ENCODE peak calls at places on chromosomes 3 and 15, in five cellular contexts. H is K562, P is HepG2, F is fibroblast of lung, Y is HCT116. X is an unnamed sample.

GRCh38 chr3:124119056-124119721 is 127.3 kb upstream of the ROPN1 start:
- DNase-seq in P (no peak), Y (no peak), F (peak), H (no peak), X (no peak)

GRCh38 chr3:115790759-115791158 is 167.4 kb downstream of the GAP43 start:
- DNase-seq in F (peak), Y (peak), P (peak), H (peak), X (no peak)

GRCh38 chr3:50189274-50189673 is 2.1 kb upstream of the GNAT1 start:
- DNase-seq in H (peak), Y (peak), P (peak), F (peak), X (peak)

GRCh38 chr15:58677426-58677825 is 72.1 kb downstream of the ADAM10 start:
- DNase-seq in H (no peak), Y (no peak), P (no peak), F (no peak), X (no peak)

GRCh38 chr3:187750513-187751123 is 5.3 kb upstream of the BCL6 start:
- DNase-seq in P (peak), Y (no peak), H (no peak), F (peak), X (peak)

GRCh38 chr3:15539066-15539465 is 17.6 kb upstream of the COLQ start:
- DNase-seq in F (no peak), H (no peak), Y (no peak), P (no peak), X (no peak)

GRCh38 chr3:194659778-194660177 is 12.2 kb downstream of the LSG1 start:
- DNase-seq in Y (no peak), P (no peak), H (no peak), F (no peak), X (no peak)

GRCh38 chr15:71049706-71050422 is 65.4 kb upstream of the THSD4 start:
- DNase-seq in Y (no peak), F (peak), P (no peak), H (no peak), X (no peak)

GRCh38 chr3:120894285-120894684 is 13.7 kb upstream of the STXBP5L start:
- DNase-seq in Y (peak), P (no peak), F (peak), H (no peak), X (peak)

GRCh38 chr3:18445421-18446066 is 20.4 kb upstream of the SATB1 start:
- DNase-seq in F (no peak), H (no peak), Y (no peak), P (no peak), X (peak)

GRCh38 chr3:172173316-172174271 is 134.2 kb downstream of the FNDC3B start:
- DNase-seq in Y (no peak), F (no peak), H (no peak), P (no peak), X (no peak)

GRCh38 chr3:99783009-99783573 is 34.6 kb upstream of the CMSS1 start:
- DNase-seq in Y (no peak), F (peak), P (no peak), H (no peak), X (no peak)

GRCh38 chr15:90617171-90617570 is 87.4 kb downstream of the CRTC3 start:
- DNase-seq in F (peak), H (no peak), P (no peak), Y (no peak), X (no peak)

DNA sequence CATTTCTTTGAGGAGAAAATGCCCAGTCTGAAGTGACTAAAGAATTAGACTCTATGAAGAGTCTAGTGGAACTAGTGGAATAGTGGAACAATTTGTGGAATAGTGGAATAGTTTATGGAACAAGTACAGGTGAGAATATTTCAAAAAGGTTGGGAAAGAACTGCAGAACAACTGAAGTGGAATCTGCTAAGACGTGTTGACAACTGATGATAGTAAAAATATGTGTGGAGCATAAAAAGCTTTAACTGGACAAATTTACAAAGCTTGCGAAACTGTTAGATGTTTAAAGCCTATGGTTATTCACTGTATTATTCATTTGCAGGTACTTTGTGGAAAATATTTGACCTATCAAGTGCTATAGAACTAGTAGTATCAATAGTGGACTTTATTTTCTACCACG is 164.5 kb downstream of the ADAMTS9 start:
- DNase-seq in H (no peak), Y (no peak), F (no peak), P (no peak), X (no peak)
- H3K27ac ChIP-seq in H (no peak), Y (no peak), F (no peak), P (no peak), X (no peak)

GRCh38 chr3:128078875-128079274 is 26.6 kb downstream of the SEC61A1 start:
- DNase-seq in H (no peak), F (no peak), P (no peak), Y (no peak), X (no peak)
- H3K9ac ChIP-seq in H (peak), F (no peak), P (no peak), Y (no peak), X (no peak)

DNA sequence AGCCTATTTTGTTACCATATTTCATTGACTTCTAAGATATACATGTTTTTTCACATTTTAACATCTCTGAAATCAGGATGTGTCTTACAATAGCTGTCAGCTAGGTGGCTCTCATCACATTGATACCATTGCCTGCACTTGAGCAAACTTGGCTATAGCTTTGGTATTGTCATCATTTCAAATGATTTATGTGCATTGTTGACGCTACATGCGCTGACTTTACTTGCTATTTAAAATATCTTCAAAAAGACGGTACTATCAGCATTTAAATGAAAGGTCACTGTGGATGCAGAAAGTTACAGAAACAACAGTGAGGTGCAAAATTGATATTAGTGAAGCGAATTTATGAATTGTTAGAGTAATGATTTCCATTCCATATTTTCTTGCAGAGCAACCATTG is 54.0 kb upstream of the ABHD2 start:
- DNase-seq in Y (peak), H (no peak), P (peak), F (peak), X (no peak)
- TF ChIP-seq CTCF in Y (peak), H (peak), P (peak), F (peak), X (no peak)

GRCh38 chr3:24387000-24387399 is 107.7 kb downstream of the THRB start:
- DNase-seq in H (no peak), P (no peak), Y (no peak), F (peak), X (no peak)
- H3K27ac ChIP-seq in H (no peak), P (no peak), Y (no peak), F (no peak), X (no peak)

GRCh38 chr3:151034303-151034702 is 51.2 kb upstream of the MED12L start:
- DNase-seq in H (no peak), F (no peak), Y (no peak), P (no peak), X (no peak)
- H3K9ac ChIP-seq in H (no peak), F (no peak), Y (no peak), P (no peak), X (no peak)

GRCh38 chr3:62183087-62183486 is 190.3 kb downstream of the FEZF2 start:
- DNase-seq in P (no peak), F (no peak), Y (no peak), H (no peak), X (no peak)

GRCh38 chr3:62188547-62189375 is 184.6 kb downstream of the FEZF2 start:
- DNase-seq in F (peak), P (peak), Y (peak), H (peak), X (peak)

GRCh38 chr3:62184559-62184958 is 188.8 kb downstream of the FEZF2 start:
- DNase-seq in H (no peak), P (peak), F (no peak), Y (no peak), X (no peak)

GRCh38 chr3:62189376-62189698 is 184.0 kb downstream of the FEZF2 start:
- DNase-seq in H (no peak), F (no peak), Y (no peak), P (no peak), X (no peak)

DNA sequence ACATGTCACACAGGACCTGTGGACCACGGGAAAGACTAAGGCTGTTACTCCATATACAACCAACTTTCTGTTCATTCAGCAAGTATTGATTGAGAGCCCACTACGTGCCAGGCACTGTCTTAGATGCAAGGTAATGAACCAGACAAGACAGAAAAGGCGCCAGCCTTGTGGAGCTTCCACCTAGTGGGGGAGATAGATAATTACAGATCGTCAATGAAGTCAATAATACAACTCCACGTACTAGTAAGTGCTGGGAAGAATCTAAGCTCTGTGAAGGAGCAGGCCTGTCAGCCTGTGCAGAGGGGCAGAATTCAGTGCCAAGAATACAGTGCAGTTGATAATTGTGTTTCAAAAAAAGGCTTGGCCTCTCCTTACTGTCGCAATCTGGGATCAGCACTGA is 186.4 kb downstream of the FEZF2 start:
- DNase-seq in H (peak), Y (peak), P (peak), F (no peak), X (no peak)
- TF ChIP-seq CTCF in H (peak), Y (peak), P (peak), F (peak), X (peak)

DNA sequence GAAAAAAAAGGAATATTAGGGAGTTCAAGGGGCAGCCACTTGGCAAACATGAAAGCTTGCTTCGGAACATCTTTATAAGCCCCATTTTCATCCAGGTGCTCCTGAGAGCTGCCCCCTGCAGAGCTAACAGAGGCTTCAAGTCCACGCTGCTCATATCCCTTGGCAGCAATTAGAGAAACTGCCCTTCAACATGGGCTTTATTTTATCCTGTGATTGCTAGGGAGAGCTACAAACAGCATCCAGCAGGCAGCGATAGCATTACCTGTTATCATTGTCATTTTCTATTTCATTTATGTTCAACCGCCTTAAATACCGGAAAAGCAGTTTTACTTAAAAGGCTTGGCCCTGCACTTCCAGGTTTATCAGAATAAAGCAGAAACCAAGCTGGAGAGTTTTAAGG is 68.4 kb upstream of the MCTP2 start:
- DNase-seq in Y (no peak), H (no peak), P (no peak), F (no peak), X (no peak)
- H3K27ac ChIP-seq in Y (no peak), H (no peak), P (no peak), F (no peak), X (no peak)

GRCh38 chr3:108126348-108126747 is 35.5 kb upstream of the CD47 start:
- DNase-seq in F (no peak), Y (no peak), H (no peak), P (no peak), X (no peak)

GRCh38 chr3:108125550-108126071 is 34.8 kb upstream of the CD47 start:
- DNase-seq in P (no peak), F (no peak), Y (no peak), H (peak), X (no peak)

GRCh38 chr3:108125151-108125540 is 34.3 kb upstream of the CD47 start:
- DNase-seq in H (no peak), P (no peak), Y (no peak), F (no peak), X (no peak)

GRCh38 chr3:108123326-108123725 is 32.5 kb upstream of the CD47 start:
- DNase-seq in F (no peak), Y (no peak), P (no peak), H (no peak), X (no peak)

DNA sequence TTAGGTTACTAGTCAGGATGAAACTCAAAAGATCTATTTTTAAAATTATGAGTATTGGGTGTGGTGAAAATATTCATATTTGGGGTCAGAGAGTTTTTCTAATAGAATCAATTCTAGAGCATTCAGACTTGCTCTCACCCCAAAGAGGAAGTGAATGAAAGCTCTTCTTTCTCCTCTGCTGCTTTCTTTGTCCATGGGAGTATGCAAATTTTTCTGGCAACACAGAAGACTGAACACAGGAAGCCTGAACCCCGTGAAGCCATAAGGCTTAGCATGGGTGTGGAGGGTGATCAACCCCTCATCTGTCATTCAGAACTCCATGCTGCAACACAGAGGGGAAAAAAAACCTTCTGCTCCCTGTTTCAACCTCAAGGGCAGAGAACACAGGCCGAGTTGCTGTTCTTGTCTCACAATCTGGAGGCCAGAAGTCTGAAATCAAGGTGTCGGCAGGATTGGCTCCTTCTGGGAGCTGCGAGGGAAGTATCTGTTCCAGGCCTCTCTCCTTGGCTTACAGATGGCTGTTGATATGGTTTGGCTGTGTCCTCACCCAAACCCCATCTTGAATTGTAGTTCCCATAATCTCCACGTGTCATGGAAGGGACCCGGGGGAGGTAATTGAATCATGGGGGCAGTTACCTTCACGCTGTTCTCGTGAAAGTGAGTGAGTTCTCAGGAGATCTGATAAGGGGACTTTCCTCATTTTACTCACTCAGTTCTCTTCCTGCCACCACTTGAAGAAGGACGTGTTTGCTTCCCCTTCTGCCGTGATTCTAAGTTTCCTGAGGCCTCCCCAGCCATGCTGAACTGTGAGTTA is 33.7 kb upstream of the CD47 start:
- DNase-seq in P (no peak), F (no peak), H (no peak), Y (no peak), X (no peak)
- H3K9ac ChIP-seq in P (no peak), F (no peak), H (peak), Y (no peak), X (no peak)

GRCh38 chr3:78742041-78742440 is 1025.8 kb downstream of the ROBO1 start:
- DNase-seq in Y (no peak), P (no peak), H (no peak), F (no peak), X (no peak)

GRCh38 chr3:78736863-78737262 is 1030.9 kb downstream of the ROBO1 start:
- DNase-seq in F (no peak), P (no peak), Y (no peak), H (no peak), X (no peak)

GRCh38 chr3:78737988-78738387 is 1029.8 kb downstream of the ROBO1 start:
- DNase-seq in H (no peak), Y (no peak), P (no peak), F (peak), X (no peak)

GRCh38 chr3:78745847-78746246 is 1022.0 kb downstream of the ROBO1 start:
- DNase-seq in Y (no peak), F (no peak), P (no peak), H (no peak), X (no peak)

GRCh38 chr3:78741066-78741645 is 1026.6 kb downstream of the ROBO1 start:
- DNase-seq in H (peak), Y (no peak), F (no peak), P (peak), X (no peak)
- TF ChIP-seq CTCF in H (no peak), Y (peak), F (peak), P (no peak), X (peak)

GRCh38 chr3:53042654-53043053 is 3.2 kb downstream of the SFMBT1 start:
- DNase-seq in F (no peak), Y (no peak), H (no peak), P (no peak), X (no peak)
- H3K27ac ChIP-seq in F (no peak), Y (no peak), H (no peak), P (no peak), X (no peak)